ENCODE peak calls at places on chromosomes 4 and X, in eight cellular contexts. A, W, D, J, Z, T, F and B are unnamed samples. For H3K27me3, the result is how much of the 10 kb centered on the place peaks cover.

GRCh38 chrX:23372220-23372902 is 37.7 kb downstream of the PTCHD1 start:
- DNase-seq in A (no peak), W (no peak), D (no peak), J (no peak), Z (no peak), T (no peak), F (no peak), B (no peak)

GRCh38 chrX:136251042-136251991 is at the start of gene MAP7D3:
- DNase-seq in A (peak), W (no peak), D (peak), J (no peak), Z (peak), T (peak), F (peak), B (peak)

GRCh38 chr4:149896428-149896827 is 80.8 kb upstream of the IQCM start:
- DNase-seq in A (peak), W (no peak), D (no peak), J (no peak), Z (no peak), T (no peak), F (no peak), B (no peak)

GRCh38 chr4:80900908-80901307 is 129.6 kb upstream of the BMP3 start:
- DNase-seq in A (no peak), W (no peak), D (no peak), J (no peak), Z (no peak), T (no peak), F (no peak), B (no peak)

GRCh38 chrX:27918799-27919198 is 62.5 kb downstream of the DCAF8L1 start:
- DNase-seq in A (no peak), W (no peak), D (no peak), J (no peak), Z (no peak), T (no peak), F (no peak), B (no peak)

GRCh38 chr4:69470561-69470960 is 25.1 kb downstream of the UGT2B4 start:
- DNase-seq in A (no peak), W (no peak), D (no peak), J (no peak), Z (no peak), T (no peak), F (peak), B (no peak)

GRCh38 chrX:46710425-46710824 is 48.5 kb downstream of the SLC9A7 start:
- DNase-seq in A (peak), W (no peak), D (no peak), J (peak), Z (no peak), T (no peak), F (no peak), B (no peak)

GRCh38 chrX:23901805-23902204 is 5.9 kb downstream of the APOO start:
- DNase-seq in A (peak), W (peak), D (peak), J (peak), Z (no peak), T (peak), F (peak), B (no peak)

GRCh38 chrX:47030339-47030738 is 47.9 kb upstream of the RGN start:
- DNase-seq in A (peak), W (no peak), D (no peak), J (no peak), Z (no peak), T (no peak), F (peak), B (no peak)

GRCh38 chrX:37331546-37331945 is 17.6 kb upstream of the PRRG1 start:
- DNase-seq in A (no peak), W (no peak), D (no peak), J (no peak), Z (no peak), T (no peak), F (no peak), B (no peak)

GRCh38 chr4:100042235-100042634 is 92.2 kb upstream of the H2AZ1 start:
- DNase-seq in A (peak), W (no peak), D (no peak), J (no peak), Z (no peak), T (no peak), F (no peak), B (no peak)

GRCh38 chrX:52349681-52350080 is 19.1 kb upstream of the XAGE2 start:
- DNase-seq in A (no peak), W (no peak), D (no peak), J (no peak), Z (no peak), T (no peak), F (no peak), B (no peak)

GRCh38 chr4:26878729-26879415 is 18.2 kb downstream of the STIM2 start:
- DNase-seq in A (peak), W (no peak), D (no peak), J (no peak), Z (no peak), T (no peak), F (no peak), B (peak)

GRCh38 chr4:157897971-157898370 is 274.9 kb downstream of the GASK1B start:
- DNase-seq in A (no peak), W (no peak), D (no peak), J (no peak), Z (no peak), T (no peak), F (no peak), B (no peak)

GRCh38 chrX:31199051-31199769 is 127.4 kb upstream of the FTHL17 start:
- DNase-seq in A (peak), W (no peak), D (no peak), J (no peak), Z (no peak), T (no peak), F (no peak), B (no peak)

GRCh38 chrX:88613338-88613737 is 133.7 kb upstream of the CPXCR1 start:
- DNase-seq in A (peak), W (no peak), D (no peak), J (no peak), Z (no peak), T (no peak), F (peak), B (no peak)

GRCh38 chrX:38937926-38938325 is 136.7 kb downstream of the MID1IP1 start:
- DNase-seq in A (no peak), W (no peak), D (no peak), J (no peak), Z (no peak), T (no peak), F (no peak), B (no peak)

GRCh38 chr4:182978152-182978827 is 61.1 kb upstream of the DCTD start:
- DNase-seq in A (peak), W (no peak), D (no peak), J (no peak), Z (no peak), T (no peak), F (no peak), B (no peak)

GRCh38 chrX:120769576-120770341 is 105.9 kb downstream of the CT47B1 start:
- DNase-seq in A (peak), W (no peak), D (no peak), J (no peak), Z (no peak), T (no peak), F (no peak), B (no peak)

GRCh38 chrX:155028192-155028591 is 1.5 kb downstream of the FUNDC2 start:
- DNase-seq in A (no peak), W (no peak), D (no peak), J (no peak), Z (no peak), T (no peak), F (no peak), B (no peak)

GRCh38 chr4:56460085-56460484 is 7.3 kb upstream of the SRP72 start:
- DNase-seq in A (peak), W (no peak), D (no peak), J (no peak), Z (no peak), T (no peak), F (no peak), B (no peak)

GRCh38 chrX:151801980-151802379 is 67.4 kb downstream of the CNGA2 start:
- DNase-seq in A (peak), W (no peak), D (no peak), J (no peak), Z (no peak), T (no peak), F (peak), B (no peak)

GRCh38 chrX:49673394-49673793 is 22.4 kb downstream of the PAGE1 start:
- DNase-seq in A (no peak), W (no peak), D (no peak), J (no peak), Z (no peak), T (no peak), F (no peak), B (no peak)

GRCh38 chr4:134636332-134637055 is 434.9 kb upstream of the PABPC4L start:
- DNase-seq in A (no peak), W (no peak), D (no peak), J (no peak), Z (no peak), T (no peak), F (no peak), B (no peak)

GRCh38 chr4:174520655-174521054 is 1.6 kb downstream of the HPGD start:
- DNase-seq in A (no peak), W (no peak), D (no peak), J (no peak), Z (no peak), T (no peak), F (no peak), B (no peak)

GRCh38 chr4:165537028-165537648 is 158.3 kb downstream of the CPE start:
- DNase-seq in A (peak), W (no peak), D (no peak), J (no peak), Z (no peak), T (no peak), F (peak), B (no peak)

GRCh38 chrX:12679522-12679921 is 111.7 kb upstream of the PRPS2 start:
- DNase-seq in A (no peak), W (no peak), D (no peak), J (no peak), Z (no peak), T (no peak), F (no peak), B (no peak)
- H3K27me3 ChIP-seq in A (under half), W (under half), D (under half), J (under half), Z (under half), T (under half), F (under half), B (under half)

DNA sequence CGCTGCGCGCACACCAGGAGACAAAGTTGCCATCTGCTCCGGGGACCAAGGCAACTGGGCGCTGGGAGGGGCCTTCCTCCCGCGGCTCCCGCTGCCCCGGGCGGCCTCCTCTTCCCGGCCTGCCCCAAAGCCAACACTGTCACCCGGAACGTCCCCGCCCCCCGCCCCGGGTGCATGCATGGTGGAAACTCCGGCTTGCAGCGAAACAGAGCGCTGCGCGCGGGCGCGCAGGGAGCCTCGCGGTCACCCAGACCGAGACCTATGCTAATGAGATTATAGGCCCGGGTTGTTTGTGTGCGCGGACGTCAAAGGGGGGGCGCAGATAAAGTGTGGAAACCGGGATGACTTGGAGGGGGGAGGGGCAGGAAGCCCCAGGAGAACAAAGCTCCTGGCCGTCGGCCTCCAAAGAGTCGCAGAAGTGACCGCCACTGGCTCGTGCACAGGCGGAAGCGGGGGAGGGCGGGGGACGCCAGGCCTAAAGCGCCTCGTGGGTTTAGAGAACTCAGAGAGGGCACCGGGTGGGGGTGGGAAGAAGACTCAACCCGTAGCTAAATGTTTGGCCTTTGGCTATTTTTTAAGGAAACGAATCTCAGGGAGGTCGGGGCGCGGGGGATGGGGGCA is 88.8 kb downstream of the BCOR start:
- DNase-seq in A (peak), W (no peak), D (no peak), J (no peak), Z (peak), T (no peak), F (peak), B (no peak)
- H3K27me3 ChIP-seq in A (under half), W (under half), D (under half), J (half or more), Z (under half), T (under half), F (half or more), B (under half)

DNA sequence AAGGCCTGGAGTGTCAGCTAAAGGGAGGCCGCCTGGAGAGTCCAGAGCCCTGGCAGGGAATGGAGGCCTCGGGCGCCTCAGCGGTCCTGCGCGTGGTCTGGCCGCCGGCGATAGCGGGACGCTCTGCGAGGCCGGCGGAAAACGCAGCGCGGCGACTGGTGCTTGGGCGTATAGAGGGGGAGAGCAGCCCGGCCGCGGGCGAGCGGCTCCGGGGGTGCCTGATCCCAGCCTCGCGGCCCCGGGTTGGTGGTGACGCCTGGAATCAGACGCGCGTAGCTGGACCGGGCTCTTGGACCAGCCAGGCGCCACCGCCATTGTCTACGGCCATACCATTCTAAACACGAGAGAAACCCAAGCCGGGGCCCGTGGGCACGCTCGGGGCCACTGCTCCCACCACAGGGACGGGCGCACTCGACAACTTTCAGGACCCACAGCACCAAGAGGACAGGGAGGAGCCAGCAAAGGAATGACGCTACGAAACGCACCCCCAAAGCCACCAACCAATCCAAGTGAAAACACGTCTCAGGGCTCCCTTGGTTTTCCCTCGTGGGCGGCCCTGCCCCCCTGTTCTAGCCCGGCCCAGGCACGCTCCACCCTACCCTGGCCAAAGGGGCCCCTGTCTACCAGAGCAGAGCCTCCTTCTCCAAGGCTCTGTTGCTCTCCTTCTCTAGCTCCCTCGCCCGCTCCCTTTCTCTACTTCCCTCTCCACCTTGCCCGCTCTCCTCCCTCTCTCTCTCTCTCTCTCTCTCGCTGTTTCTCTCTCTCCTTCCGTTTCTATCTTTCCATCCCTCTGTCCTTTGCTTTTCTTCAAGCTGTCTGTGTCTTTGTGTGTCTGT is 7.8 kb downstream of the FRG2 start:
- DNase-seq in A (peak), W (no peak), D (no peak), J (no peak), Z (no peak), T (no peak), F (peak), B (no peak)
- H3K27me3 ChIP-seq in A (half or more), W (under half), D (half or more), J (half or more), Z (half or more), T (under half), F (half or more), B (under half)

DNA sequence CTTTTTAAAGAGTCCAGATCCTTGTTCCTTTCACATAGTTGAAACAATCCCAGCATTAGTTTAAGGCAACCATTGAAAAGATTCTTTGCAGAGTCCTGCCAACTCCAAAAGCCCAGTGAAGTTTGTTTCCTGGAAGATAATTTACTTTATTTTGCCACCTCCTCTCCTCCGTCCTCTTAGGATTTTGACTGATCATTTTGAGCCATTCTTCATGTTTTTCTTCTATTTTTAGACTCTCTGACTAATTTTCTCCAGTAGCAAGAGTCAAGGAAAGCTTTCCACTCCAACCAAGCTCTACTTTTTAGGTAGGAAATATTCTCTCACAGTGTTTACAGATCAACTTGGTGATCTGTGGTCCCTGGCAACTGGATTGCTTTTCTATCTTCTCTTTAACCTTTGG is 10.3 kb downstream of the NCBP2L start:
- DNase-seq in A (peak), W (no peak), D (no peak), J (no peak), Z (no peak), T (no peak), F (no peak), B (no peak)
- H3K27me3 ChIP-seq in A (under half), W (under half), D (under half), J (under half), Z (under half), T (under half), F (under half), B (under half)

DNA sequence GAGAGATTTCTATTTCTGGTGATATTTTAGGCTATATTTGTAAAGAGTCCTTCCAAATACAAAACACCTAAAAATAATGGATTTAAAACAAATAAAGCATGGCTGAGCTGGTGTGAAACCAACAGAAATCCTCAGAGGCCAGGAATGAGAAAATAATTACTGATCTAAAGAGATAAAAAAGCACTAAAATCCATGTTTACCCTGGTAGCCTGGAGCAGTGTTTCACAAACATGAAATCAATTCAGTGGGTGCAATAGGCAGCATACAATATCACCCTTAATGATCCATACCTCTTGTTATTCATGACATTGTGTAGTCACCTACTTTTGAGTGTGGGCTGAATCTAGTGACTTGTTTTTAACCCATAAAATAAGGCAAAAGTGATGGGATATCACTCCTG is 14.6 kb downstream of the PFKFB1 start:
- DNase-seq in A (no peak), W (no peak), D (no peak), J (no peak), Z (no peak), T (no peak), F (no peak), B (no peak)
- H3K27me3 ChIP-seq in A (under half), W (under half), D (under half), J (under half), Z (under half), T (under half), F (under half), B (under half)

GRCh38 chr4:120432451-120432850 is 365.8 kb upstream of the MAD2L1 start:
- DNase-seq in A (no peak), W (no peak), D (no peak), J (no peak), Z (no peak), T (no peak), F (no peak), B (no peak)

DNA sequence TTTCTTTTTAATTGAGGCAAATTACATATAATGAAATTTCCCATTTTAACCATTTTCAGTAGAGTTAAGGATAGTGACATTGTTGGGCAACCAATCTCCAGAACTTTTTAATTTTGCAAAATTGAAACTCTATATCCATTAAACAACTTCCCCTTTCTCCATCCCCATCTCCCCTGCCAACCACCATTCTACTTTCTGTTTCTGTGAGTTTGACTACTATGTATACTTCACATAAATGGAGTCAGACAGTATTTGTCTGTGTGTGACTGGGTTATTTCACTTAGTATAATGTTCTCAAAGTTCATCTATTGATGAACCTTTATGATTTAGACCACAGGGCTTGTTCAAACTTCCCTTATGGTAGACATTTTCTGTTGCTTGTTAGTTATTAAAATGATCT is 364.5 kb upstream of the MAD2L1 start:
- DNase-seq in A (no peak), W (no peak), D (no peak), J (no peak), Z (no peak), T (no peak), F (no peak), B (no peak)
- H3K27me3 ChIP-seq in A (under half), W (under half), D (under half), J (under half), Z (under half), T (under half), F (under half), B (under half)

GRCh38 chrX:69387559-69388487 is 116.3 kb upstream of the NALF2 start:
- DNase-seq in A (peak), W (no peak), D (peak), J (no peak), Z (peak), T (peak), F (peak), B (peak)

GRCh38 chrX:69386681-69387080 is 117.4 kb upstream of the NALF2 start:
- DNase-seq in A (no peak), W (no peak), D (no peak), J (no peak), Z (no peak), T (no peak), F (no peak), B (no peak)

GRCh38 chrX:69389221-69389620 is 114.9 kb upstream of the NALF2 start:
- DNase-seq in A (no peak), W (no peak), D (no peak), J (no peak), Z (no peak), T (no peak), F (peak), B (no peak)

DNA sequence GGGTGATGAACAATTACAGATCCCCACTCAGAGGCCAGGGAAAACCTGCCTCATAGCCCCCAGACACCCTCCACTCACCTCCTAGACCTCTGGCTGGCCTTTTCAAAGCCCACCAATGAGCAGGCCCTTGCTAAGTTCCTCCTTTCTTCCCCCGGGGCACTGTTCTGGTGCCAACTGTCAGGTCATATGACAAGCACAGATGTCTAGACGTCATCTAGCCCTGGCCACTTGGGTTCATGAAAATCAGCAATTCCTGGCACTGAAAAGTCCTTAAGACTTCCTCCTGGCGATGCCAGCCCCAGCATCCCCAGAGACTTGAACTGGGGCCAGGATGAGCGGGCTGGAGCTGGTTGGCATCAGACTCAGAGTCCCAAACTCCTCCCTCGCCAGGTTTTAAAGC is 115.6 kb upstream of the NALF2 start:
- DNase-seq in A (no peak), W (no peak), D (peak), J (no peak), Z (no peak), T (no peak), F (no peak), B (no peak)
- H3K27me3 ChIP-seq in A (under half), W (under half), D (under half), J (under half), Z (under half), T (under half), F (under half), B (under half)